ENCODE peak calls at places on chromosomes 2 and 18, in five cellular contexts. M is amniotic stem cell, P is iPS DF 6.9, E is hypothalamus, J is PC-3. Q is an unnamed sample.

GRCh38 chr2:162938387-162938786 is 99.8 kb upstream of the KCNH7 start:
- DNase-seq in E (no peak), P (no peak), J (no peak), M (no peak), Q (no peak)

GRCh38 chr2:71748227-71748626 is 294.9 kb downstream of the DYSF start:
- DNase-seq in J (peak), P (no peak), M (no peak), E (no peak), Q (no peak)

GRCh38 chr2:190376591-190377245 is 31.4 kb upstream of the MFSD6 start:
- DNase-seq in J (peak), E (no peak), P (no peak), M (no peak), Q (no peak)

GRCh38 chr18:48306838-48307237 is 102.3 kb downstream of the ZBTB7C start:
- DNase-seq in P (no peak), E (no peak), J (no peak), M (no peak), Q (no peak)

GRCh38 chr18:5380581-5380980 is 85.1 kb upstream of the ZBTB14 start:
- DNase-seq in M (no peak), J (no peak), E (no peak), P (no peak), Q (no peak)

GRCh38 chr2:186612555-186613440 is 22.9 kb downstream of the ITGAV start:
- DNase-seq in E (no peak), P (no peak), J (no peak), M (no peak), Q (no peak)

GRCh38 chr2:85704038-85704437 is 9.9 kb downstream of the GNLY start:
- DNase-seq in E (no peak), P (no peak), J (no peak), M (no peak), Q (no peak)

GRCh38 chr18:72208920-72209676 is 335.0 kb downstream of the CBLN2 start:
- DNase-seq in M (no peak), E (no peak), J (no peak), P (no peak), Q (no peak)

GRCh38 chr2:199488772-199489400 is 31.1 kb upstream of the SATB2 start:
- DNase-seq in E (no peak), M (no peak), P (no peak), J (peak), Q (peak)

GRCh38 chr2:168697668-168698121 is 104.7 kb upstream of the NOSTRIN start:
- DNase-seq in J (peak), E (no peak), M (no peak), P (no peak), Q (no peak)

GRCh38 chr2:56718413-56718812 is 534.6 kb downstream of the CCDC85A start:
- DNase-seq in P (no peak), E (no peak), J (no peak), M (no peak), Q (no peak)

GRCh38 chr2:158926478-158926948 is 41.9 kb upstream of the TANC1 start:
- DNase-seq in M (peak), E (no peak), J (peak), P (no peak), Q (no peak)

GRCh38 chr2:239157766-239158165 is 243.1 kb downstream of the HDAC4 start:
- DNase-seq in M (no peak), J (peak), P (peak), E (no peak), Q (no peak)

GRCh38 chr2:5677133-5677532 is 15.1 kb upstream of the SOX11 start:
- DNase-seq in M (no peak), E (no peak), J (no peak), P (no peak), Q (no peak)

GRCh38 chr2:26846334-26846863 is 1.5 kb upstream of the DPYSL5 start:
- DNase-seq in J (peak), E (peak), P (no peak), M (peak), Q (peak)

GRCh38 chr2:10160226-10160955 is 37.9 kb downstream of the RRM2 start:
- DNase-seq in P (no peak), J (no peak), M (no peak), E (no peak), Q (no peak)

GRCh38 chr18:63523660-63524059 is 18.5 kb upstream of the SERPINB12 start:
- DNase-seq in E (no peak), J (no peak), M (no peak), P (no peak), Q (no peak)

GRCh38 chr2:176088048-176088936 is 4.2 kb upstream of the HOXD13 start:
- DNase-seq in M (peak), J (peak), E (no peak), P (no peak), Q (no peak)

GRCh38 chr2:195899226-195899625 is 169.4 kb downstream of the DNAH7 start:
- DNase-seq in E (no peak), J (no peak), M (no peak), P (no peak), Q (no peak)

GRCh38 chr2:176283268-176283667 is 14.0 kb downstream of the MTX2 start:
- DNase-seq in P (no peak), J (no peak), E (no peak), M (no peak), Q (no peak)

GRCh38 chr2:188598551-188598950 is 306.9 kb downstream of the GULP1 start:
- DNase-seq in J (no peak), M (no peak), P (no peak), E (no peak), Q (peak)

GRCh38 chr2:15927546-15928218 is 12.7 kb upstream of the MYCN start:
- DNase-seq in M (no peak), E (no peak), P (no peak), J (no peak), Q (no peak)

GRCh38 chr18:9771261-9771976 is 63.3 kb downstream of the RAB31 start:
- DNase-seq in P (peak), M (no peak), E (peak), J (peak), Q (no peak)

GRCh38 chr18:76621782-76622495 is 126.9 kb upstream of the ZNF516 start:
- DNase-seq in M (no peak), E (no peak), J (no peak), P (no peak), Q (no peak)

GRCh38 chr18:56565596-56566355 is 72.6 kb downstream of the TXNL1 start:
- DNase-seq in M (no peak), J (peak), P (no peak), E (no peak), Q (no peak)

GRCh38 chr2:164430166-164430783 is 191.0 kb downstream of the GRB14 start:
- DNase-seq in J (peak), P (peak), M (peak), E (no peak), Q (peak)

GRCh38 chr2:98912221-98912851 is 23.7 kb downstream of the CRACDL start:
- DNase-seq in J (peak), E (no peak), P (no peak), M (peak), Q (peak)

GRCh38 chr2:201126308-201127127 is 10.6 kb downstream of the CFLAR start:
- DNase-seq in J (no peak), E (no peak), M (no peak), P (no peak), Q (no peak)

GRCh38 chr2:54728669-54729120 is 5.2 kb downstream of the EML6 start:
- DNase-seq in E (no peak), M (peak), J (peak), P (no peak), Q (peak)

GRCh38 chr2:134465228-134465627 is 211.4 kb downstream of the MGAT5 start:
- DNase-seq in P (no peak), J (no peak), E (no peak), M (no peak), Q (no peak)

GRCh38 chr18:12155996-12156395 is 62.4 kb downstream of the ANKRD62 start:
- DNase-seq in E (no peak), P (no peak), M (no peak), J (no peak), Q (no peak)

GRCh38 chr18:2854871-2855270 is 8.1 kb downstream of the EMILIN2 start:
- DNase-seq in E (no peak), M (no peak), J (no peak), P (no peak), Q (no peak)

Q was measured in smooth muscle cell of the brain vasculature.